ENCODE peak calls at places on chromosomes 7 and 10, in eight cellular contexts. One of them, this sample, is unnamed.

GRCh38 chr7:148622887-148623585 is 32.5 kb downstream of the C7orf33 start:
- DNase-seq in tibial nerve: no peak
- DNase-seq in CD4-positive, alpha-beta memory T cell: no peak
- DNase-seq in uterus: no peak
- DNase-seq in SJSA1: no peak
- DNase-seq in PC-3: no peak
- DNase-seq in Panc1: no peak
- DNase-seq in CD8-positive, alpha-beta memory T cell: no peak
- DNase-seq in this sample: no peak

GRCh38 chr10:131311661-131312260 is at the start of gene TCERG1L:
- DNase-seq in CD4-positive, alpha-beta memory T cell: no peak
- DNase-seq in PC-3: no peak
- DNase-seq in tibial nerve: no peak
- DNase-seq in Panc1: no peak
- DNase-seq in uterus: no peak
- DNase-seq in CD8-positive, alpha-beta memory T cell: no peak
- DNase-seq in SJSA1: no peak
- DNase-seq in this sample: peak

GRCh38 chr10:93075369-93076221 is 1.9 kb downstream of the CYP26A1 start:
- DNase-seq in CD8-positive, alpha-beta memory T cell: no peak
- DNase-seq in CD4-positive, alpha-beta memory T cell: no peak
- DNase-seq in PC-3: no peak
- DNase-seq in Panc1: no peak
- DNase-seq in uterus: no peak
- DNase-seq in tibial nerve: no peak
- DNase-seq in SJSA1: no peak
- DNase-seq in this sample: no peak

GRCh38 chr10:44105643-44106042 is 279.3 kb downstream of the CXCL12 start:
- DNase-seq in SJSA1: no peak
- DNase-seq in uterus: no peak
- DNase-seq in Panc1: no peak
- DNase-seq in PC-3: no peak
- DNase-seq in CD4-positive, alpha-beta memory T cell: no peak
- DNase-seq in tibial nerve: no peak
- DNase-seq in CD8-positive, alpha-beta memory T cell: no peak
- DNase-seq in this sample: no peak

GRCh38 chr10:132477066-132477397 is 60.6 kb upstream of the INPP5A start:
- DNase-seq in CD4-positive, alpha-beta memory T cell: no peak
- DNase-seq in CD8-positive, alpha-beta memory T cell: no peak
- DNase-seq in Panc1: no peak
- DNase-seq in tibial nerve: no peak
- DNase-seq in uterus: no peak
- DNase-seq in SJSA1: no peak
- DNase-seq in PC-3: no peak
- DNase-seq in this sample: peak

GRCh38 chr7:99029481-99030144 is 114.3 kb downstream of the SMURF1 start:
- DNase-seq in uterus: no peak
- DNase-seq in SJSA1: no peak
- DNase-seq in CD8-positive, alpha-beta memory T cell: no peak
- DNase-seq in CD4-positive, alpha-beta memory T cell: no peak
- DNase-seq in Panc1: no peak
- DNase-seq in PC-3: peak
- DNase-seq in tibial nerve: no peak
- DNase-seq in this sample: no peak

GRCh38 chr7:128266891-128267839 is 26.1 kb downstream of the LEP start:
- DNase-seq in Panc1: no peak
- DNase-seq in CD8-positive, alpha-beta memory T cell: no peak
- DNase-seq in tibial nerve: peak
- DNase-seq in PC-3: peak
- DNase-seq in uterus: peak
- DNase-seq in SJSA1: peak
- DNase-seq in CD4-positive, alpha-beta memory T cell: no peak
- DNase-seq in this sample: peak

GRCh38 chr7:41047789-41048191 is 655.1 kb downstream of the INHBA start:
- DNase-seq in uterus: no peak
- DNase-seq in CD8-positive, alpha-beta memory T cell: no peak
- DNase-seq in SJSA1: peak
- DNase-seq in Panc1: no peak
- DNase-seq in PC-3: peak
- DNase-seq in CD4-positive, alpha-beta memory T cell: no peak
- DNase-seq in tibial nerve: no peak
- DNase-seq in this sample: peak

GRCh38 chr10:132844069-132844809 is 58.3 kb upstream of the NKX6-2 start:
- DNase-seq in uterus: no peak
- DNase-seq in Panc1: no peak
- DNase-seq in PC-3: no peak
- DNase-seq in CD8-positive, alpha-beta memory T cell: no peak
- DNase-seq in tibial nerve: no peak
- DNase-seq in CD4-positive, alpha-beta memory T cell: no peak
- DNase-seq in SJSA1: no peak
- DNase-seq in this sample: peak

GRCh38 chr7:116328161-116328560 is 117.8 kb downstream of the TES start:
- DNase-seq in Panc1: no peak
- DNase-seq in CD4-positive, alpha-beta memory T cell: no peak
- DNase-seq in CD8-positive, alpha-beta memory T cell: no peak
- DNase-seq in PC-3: no peak
- DNase-seq in SJSA1: no peak
- DNase-seq in uterus: no peak
- DNase-seq in tibial nerve: no peak
- DNase-seq in this sample: no peak

GRCh38 chr10:123562811-123563580 is 103.2 kb upstream of the GPR26 start:
- DNase-seq in uterus: no peak
- DNase-seq in SJSA1: no peak
- DNase-seq in PC-3: peak
- DNase-seq in CD8-positive, alpha-beta memory T cell: no peak
- DNase-seq in Panc1: no peak
- DNase-seq in CD4-positive, alpha-beta memory T cell: no peak
- DNase-seq in tibial nerve: no peak
- DNase-seq in this sample: no peak

GRCh38 chr10:119167041-119167440 is 1.5 kb upstream of the SFXN4 start:
- DNase-seq in PC-3: no peak
- DNase-seq in Panc1: no peak
- DNase-seq in CD4-positive, alpha-beta memory T cell: no peak
- DNase-seq in SJSA1: no peak
- DNase-seq in uterus: no peak
- DNase-seq in tibial nerve: no peak
- DNase-seq in CD8-positive, alpha-beta memory T cell: no peak
- DNase-seq in this sample: no peak
- H3K27ac ChIP-seq in PC-3: no peak
- H3K27ac ChIP-seq in Panc1: no peak
- H3K27ac ChIP-seq in CD4-positive, alpha-beta memory T cell: no peak
- H3K27ac ChIP-seq in SJSA1: no peak
- H3K27ac ChIP-seq in uterus: no peak
- H3K27ac ChIP-seq in tibial nerve: peak
- H3K27ac ChIP-seq in CD8-positive, alpha-beta memory T cell: no peak
- H3K27ac ChIP-seq in this sample: no peak

GRCh38 chr10:103736763-103737162 is 118.6 kb downstream of the SH3PXD2A start:
- DNase-seq in SJSA1: no peak
- DNase-seq in CD8-positive, alpha-beta memory T cell: no peak
- DNase-seq in Panc1: no peak
- DNase-seq in PC-3: peak
- DNase-seq in CD4-positive, alpha-beta memory T cell: no peak
- DNase-seq in uterus: no peak
- DNase-seq in tibial nerve: no peak
- DNase-seq in this sample: no peak

GRCh38 chr10:103740683-103741082 is 114.7 kb downstream of the SH3PXD2A start:
- DNase-seq in PC-3: no peak
- DNase-seq in SJSA1: no peak
- DNase-seq in CD8-positive, alpha-beta memory T cell: no peak
- DNase-seq in CD4-positive, alpha-beta memory T cell: no peak
- DNase-seq in Panc1: no peak
- DNase-seq in uterus: no peak
- DNase-seq in tibial nerve: no peak
- DNase-seq in this sample: no peak

GRCh38 chr10:103736044-103736443 is 119.3 kb downstream of the SH3PXD2A start:
- DNase-seq in uterus: no peak
- DNase-seq in CD8-positive, alpha-beta memory T cell: no peak
- DNase-seq in tibial nerve: no peak
- DNase-seq in PC-3: no peak
- DNase-seq in Panc1: no peak
- DNase-seq in SJSA1: no peak
- DNase-seq in CD4-positive, alpha-beta memory T cell: no peak
- DNase-seq in this sample: no peak

GRCh38 chr10:103737735-103738367 is 117.5 kb downstream of the SH3PXD2A start:
- DNase-seq in SJSA1: no peak
- DNase-seq in tibial nerve: no peak
- DNase-seq in CD8-positive, alpha-beta memory T cell: no peak
- DNase-seq in CD4-positive, alpha-beta memory T cell: no peak
- DNase-seq in uterus: no peak
- DNase-seq in PC-3: no peak
- DNase-seq in Panc1: no peak
- DNase-seq in this sample: no peak

DNA sequence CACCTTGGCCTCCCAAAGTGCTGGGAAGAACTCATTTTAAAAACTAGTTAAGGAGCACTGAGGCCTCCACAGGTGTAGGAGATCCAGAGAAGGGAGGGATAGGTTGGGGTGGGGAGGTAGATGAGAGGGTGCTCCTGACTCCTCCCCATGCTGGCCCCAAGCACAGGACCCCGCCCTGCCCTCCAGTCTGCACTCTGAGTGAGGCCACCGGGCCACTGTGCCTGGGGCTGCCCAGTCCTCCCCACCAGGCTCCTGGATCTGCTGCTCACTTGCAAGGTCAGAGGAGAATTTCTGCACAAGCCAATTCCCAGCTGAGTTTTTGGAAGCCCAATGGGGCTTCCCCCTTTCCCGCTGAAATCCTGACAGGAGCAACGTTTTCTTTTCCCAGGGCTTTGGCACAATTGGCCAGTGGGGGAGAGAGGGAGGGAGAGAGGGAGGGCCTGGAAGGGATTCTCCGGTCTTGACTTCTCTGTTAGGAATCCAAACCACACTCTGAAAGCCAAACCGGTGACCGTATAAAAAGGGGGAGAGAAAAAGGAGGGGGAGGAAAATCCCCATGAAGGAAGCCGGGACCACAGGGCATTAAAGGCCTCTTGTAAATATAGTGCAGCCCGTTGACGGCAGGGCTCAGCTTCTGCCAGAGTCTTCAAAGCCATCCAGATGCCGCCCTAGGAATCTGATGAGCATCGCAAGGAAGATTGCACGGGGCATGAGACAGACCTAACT is 116.2 kb downstream of the SH3PXD2A start:
- DNase-seq in SJSA1: peak
- DNase-seq in CD8-positive, alpha-beta memory T cell: no peak
- DNase-seq in CD4-positive, alpha-beta memory T cell: no peak
- DNase-seq in PC-3: peak
- DNase-seq in uterus: peak
- DNase-seq in tibial nerve: peak
- DNase-seq in Panc1: no peak
- DNase-seq in this sample: no peak
- H3K27ac ChIP-seq in SJSA1: peak
- H3K27ac ChIP-seq in CD8-positive, alpha-beta memory T cell: no peak
- H3K27ac ChIP-seq in CD4-positive, alpha-beta memory T cell: no peak
- H3K27ac ChIP-seq in PC-3: peak
- H3K27ac ChIP-seq in uterus: peak
- H3K27ac ChIP-seq in tibial nerve: peak
- H3K27ac ChIP-seq in Panc1: no peak
- H3K27ac ChIP-seq in this sample: no peak

DNA sequence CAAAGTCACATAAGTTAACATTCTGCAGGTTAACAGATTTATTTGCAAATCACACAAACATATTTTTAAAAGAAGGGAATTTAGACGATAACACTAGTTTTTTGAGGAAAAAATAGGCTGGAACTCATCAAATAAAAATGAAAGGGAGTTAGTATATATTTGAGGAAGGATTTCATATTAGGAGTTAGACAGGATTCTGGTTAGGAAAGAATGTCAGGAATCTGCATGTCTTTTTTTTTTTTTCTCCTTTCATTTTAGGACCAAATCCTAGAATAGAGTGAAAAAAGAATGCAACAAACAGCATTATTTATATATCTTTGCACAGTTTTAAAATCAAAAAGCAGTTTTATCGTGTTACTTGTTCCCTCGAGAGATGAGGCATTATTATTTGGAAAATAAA is 8.9 kb upstream of the TRDMT1 start:
- DNase-seq in Panc1: no peak
- DNase-seq in uterus: no peak
- DNase-seq in PC-3: no peak
- DNase-seq in CD4-positive, alpha-beta memory T cell: no peak
- DNase-seq in CD8-positive, alpha-beta memory T cell: no peak
- DNase-seq in SJSA1: peak
- DNase-seq in tibial nerve: no peak
- DNase-seq in this sample: no peak
- H3K27ac ChIP-seq in Panc1: peak
- H3K27ac ChIP-seq in uterus: no peak
- H3K27ac ChIP-seq in PC-3: no peak
- H3K27ac ChIP-seq in CD4-positive, alpha-beta memory T cell: no peak
- H3K27ac ChIP-seq in CD8-positive, alpha-beta memory T cell: no peak
- H3K27ac ChIP-seq in SJSA1: peak
- H3K27ac ChIP-seq in tibial nerve: peak
- H3K27ac ChIP-seq in this sample: no peak

DNA sequence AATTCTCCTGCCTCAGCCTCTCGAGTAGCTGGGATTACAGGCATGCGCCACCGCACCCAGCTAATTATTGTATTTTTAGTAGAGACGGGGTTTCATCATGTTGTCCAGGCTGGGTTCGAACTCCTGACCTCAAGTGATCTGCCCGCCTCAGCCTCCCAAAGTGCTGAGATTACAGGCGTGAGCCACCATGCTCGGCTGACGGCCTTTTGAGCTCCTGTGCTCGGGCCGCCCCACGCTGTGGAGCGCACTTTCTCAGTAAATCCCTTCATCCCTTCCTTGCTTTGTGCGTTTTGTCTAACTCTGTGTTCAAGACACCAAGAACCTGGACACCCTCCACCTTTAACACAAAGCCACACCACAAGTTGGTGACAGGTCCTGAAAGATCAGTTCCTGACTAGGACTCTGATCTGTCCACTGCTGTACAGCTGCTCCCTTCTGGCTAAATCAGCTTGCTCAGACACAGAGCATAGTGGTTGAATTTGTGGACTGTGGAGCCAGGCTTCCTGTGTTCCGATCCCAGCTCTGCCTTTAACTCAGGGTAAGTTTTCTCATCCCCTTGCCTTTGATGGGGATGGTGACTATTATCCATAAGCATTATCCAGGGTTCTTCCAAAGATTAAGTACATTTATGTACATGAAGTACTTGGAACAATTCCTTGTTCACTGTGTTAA is 20.1 kb downstream of the CHST3 start:
- DNase-seq in uterus: no peak
- DNase-seq in Panc1: no peak
- DNase-seq in tibial nerve: no peak
- DNase-seq in PC-3: no peak
- DNase-seq in CD4-positive, alpha-beta memory T cell: no peak
- DNase-seq in CD8-positive, alpha-beta memory T cell: no peak
- DNase-seq in SJSA1: no peak
- DNase-seq in this sample: no peak
- H3K27ac ChIP-seq in uterus: peak
- H3K27ac ChIP-seq in Panc1: no peak
- H3K27ac ChIP-seq in tibial nerve: peak
- H3K27ac ChIP-seq in PC-3: no peak
- H3K27ac ChIP-seq in CD4-positive, alpha-beta memory T cell: no peak
- H3K27ac ChIP-seq in CD8-positive, alpha-beta memory T cell: no peak
- H3K27ac ChIP-seq in SJSA1: no peak
- H3K27ac ChIP-seq in this sample: peak

GRCh38 chr7:83872501-83872900 is 223.6 kb upstream of the SEMA3E start:
- DNase-seq in CD4-positive, alpha-beta memory T cell: no peak
- DNase-seq in Panc1: no peak
- DNase-seq in SJSA1: no peak
- DNase-seq in PC-3: no peak
- DNase-seq in uterus: no peak
- DNase-seq in tibial nerve: no peak
- DNase-seq in CD8-positive, alpha-beta memory T cell: no peak
- DNase-seq in this sample: no peak
- H3K27ac ChIP-seq in CD4-positive, alpha-beta memory T cell: no peak
- H3K27ac ChIP-seq in Panc1: no peak
- H3K27ac ChIP-seq in SJSA1: no peak
- H3K27ac ChIP-seq in PC-3: no peak
- H3K27ac ChIP-seq in uterus: no peak
- H3K27ac ChIP-seq in tibial nerve: no peak
- H3K27ac ChIP-seq in CD8-positive, alpha-beta memory T cell: no peak
- H3K27ac ChIP-seq in this sample: no peak